ENCODE peak calls at places on chromosomes 1 and 21, in four cellular contexts. B is stimulated activated CD4-positive, alpha-beta T cell treated with anti-CD3 and anti-CD28 coated beads, Interleukin-12 subunit alpha, Interleukin-12 subunit beta, amount 100 ng/mL, for 4 hours; V is NCI-H1092 treated with DMSO at 0.1 percent for 48 hours; X is transverse colon. L is an unnamed sample.

GRCh38 chr1:54376085-54377039 is 29.8 kb downstream of the SSBP3 start:
- DNase-seq in B (no peak), V (no peak), X (peak; percentile 71), L (peak; percentile 72)

GRCh38 chr1:29410476-29410875 is 174.2 kb downstream of the PTPRU start:
- DNase-seq in B (no peak), V (peak; percentile 81), X (no peak), L (no peak)

GRCh38 chr1:110292327-110292741 is 46.8 kb upstream of the RBM15 start:
- DNase-seq in B (no peak), V (no peak), X (no peak), L (no peak)

GRCh38 chr1:241771117-241771516 is 76.9 kb upstream of the EXO1 start:
- DNase-seq in B (no peak), V (no peak), X (no peak), L (no peak)

GRCh38 chr21:33185852-33186251 is 43.9 kb upstream of the IFNAR2 start:
- DNase-seq in B (no peak), V (no peak), X (no peak), L (no peak)

GRCh38 chr1:186093437-186093836 is 281.6 kb downstream of the TPR start:
- DNase-seq in B (no peak), V (no peak), X (no peak), L (no peak)

GRCh38 chr1:207028884-207029283 is 3.7 kb downstream of the C1orf116 start:
- DNase-seq in B (no peak), V (no peak), X (peak; percentile 50), L (no peak)

GRCh38 chr1:208381481-208381880 is 137.3 kb upstream of the PLXNA2 start:
- DNase-seq in B (no peak), V (no peak), X (no peak), L (no peak)

GRCh38 chr1:1170215-1170890 is 3.3 kb upstream of the TTLL10 start:
- DNase-seq in B (no peak), V (no peak), X (no peak), L (no peak)